ENCODE peak calls at places on chromosomes 13 and 19, in eight cellular contexts. A is OCI-LY7; C is endothelial cell of umbilical vein; Z is psoas muscle; Q is kidney; B is SJSA1; W is CD8-positive, alpha-beta T cell; G is Peyer's patch. X is an unnamed sample.
A peak's percentile ranks its signal among the peaks of the same experiment; 100 is the strongest.

GRCh38 chr13:29756506-29756905 is 93.9 kb downstream of the UBL3 start:
- DNase-seq in G (no peak), W (no peak), A (no peak), B (no peak), C (no peak), Q (no peak), Z (no peak), X (no peak)

GRCh38 chr19:35246466-35247096 is 2.2 kb upstream of the LSR start:
- DNase-seq in Q (no peak), A (no peak), Z (no peak), W (no peak), B (no peak), C (no peak), G (no peak), X (no peak)

GRCh38 chr19:54029930-54030490 is 33.7 kb downstream of the VSTM1 start:
- DNase-seq in C (peak; percentile 67), W (peak; percentile 60), Q (no peak), Z (peak; percentile 25), G (peak; percentile 54), B (peak; percentile 70), A (peak; percentile 59), X (peak; percentile 41)

GRCh38 chr13:92590503-92590908 is 636.1 kb upstream of the GPC6 start:
- DNase-seq in Q (no peak), Z (no peak), W (no peak), C (no peak), A (no peak), B (no peak), G (no peak), X (no peak)

GRCh38 chr19:40610396-40611064 is 9.4 kb downstream of the LTBP4 start:
- DNase-seq in C (no peak), W (peak; percentile 78), B (no peak), Z (peak; percentile 72), Q (peak; percentile 88), G (peak; percentile 77), A (no peak), X (peak; percentile 82)

GRCh38 chr13:110114351-110114750 is 192.6 kb downstream of the COL4A1 start:
- DNase-seq in Q (no peak), Z (no peak), A (no peak), B (no peak), W (no peak), G (no peak), C (no peak), X (no peak)

GRCh38 chr13:37295573-37295972 is 190.1 kb upstream of the CSNK1A1L start:
- DNase-seq in B (no peak), Q (no peak), A (no peak), W (no peak), C (no peak), G (no peak), Z (no peak), X (no peak)

GRCh38 chr19:6038634-6039405 is 60.9 kb upstream of the RANBP3 start:
- DNase-seq in G (no peak), C (no peak), A (no peak), Q (no peak), W (peak; percentile 5), Z (no peak), B (peak; percentile 4), X (no peak)

GRCh38 chr13:54637377-54637776 is 1608.8 kb downstream of the OLFM4 start:
- DNase-seq in A (no peak), B (no peak), Q (no peak), W (no peak), C (no peak), G (no peak), Z (no peak), X (no peak)

GRCh38 chr13:43953370-43953769 is 73.7 kb downstream of the LACC1 start:
- DNase-seq in B (no peak), Z (no peak), A (no peak), G (no peak), Q (no peak), C (no peak), W (no peak), X (no peak)

GRCh38 chr19:53140351-53140750 is 7.6 kb upstream of the ZNF415 start:
- DNase-seq in W (no peak), B (no peak), A (no peak), C (no peak), Z (no peak), Q (no peak), G (no peak), X (no peak)

GRCh38 chr13:21567714-21568113 is 36.3 kb downstream of the MICU2 start:
- DNase-seq in G (no peak), C (no peak), Z (no peak), W (no peak), A (no peak), Q (no peak), B (no peak), X (no peak)

GRCh38 chr19:42284641-42285341 is 15.7 kb downstream of the CIC start:
- DNase-seq in A (peak; percentile 51), Z (no peak), Q (peak; percentile 88), W (no peak), B (no peak), G (no peak), C (peak; percentile 20), X (peak; percentile 49)

GRCh38 chr13:65656740-65657329 is 1573.3 kb downstream of the PCDH9 start:
- DNase-seq in A (peak; percentile 6), C (peak; percentile 30), Q (no peak), B (no peak), G (no peak), W (no peak), Z (no peak), X (no peak)

GRCh38 chr13:42967660-42968059 is 24.4 kb downstream of the EPSTI1 start:
- DNase-seq in W (no peak), Q (no peak), Z (no peak), B (no peak), A (no peak), C (no peak), G (peak; percentile 46), X (no peak)

GRCh38 chr19:52945652-52946321 is 16.9 kb downstream of the ZNF816 start:
- DNase-seq in G (no peak), Q (no peak), C (no peak), B (no peak), Z (no peak), A (no peak), W (no peak), X (no peak)

GRCh38 chr13:61286148-61286745 is 129.4 kb downstream of the PCDH20 start:
- DNase-seq in B (no peak), A (peak; percentile 8), W (no peak), C (no peak), Q (no peak), Z (no peak), G (no peak), X (no peak)

GRCh38 chr19:2328401-2329161 is at the start of the genes LSM7 and SPPL2B:
- DNase-seq in G (peak; percentile 95), B (peak; percentile 89), W (peak; percentile 96), Z (peak; percentile 92), A (peak; percentile 95), Q (peak; percentile 96), C (peak; percentile 90), X (peak; percentile 92)

GRCh38 chr19:2327773-2328400 is 499 bp downstream of the LSM7 start:
- DNase-seq in B (peak; percentile 80), W (no peak), A (peak; percentile 89), Q (no peak), C (peak; percentile 90), G (no peak), Z (no peak), X (peak; percentile 56)

GRCh38 chr19:2329162-2329505 is 650 bp downstream of the SPPL2B start:
- DNase-seq in Q (no peak), C (no peak), Z (no peak), G (no peak), W (no peak), B (no peak), A (no peak), X (no peak)

GRCh38 chr19:2325261-2326046 is 2.9 kb downstream of the LSM7 start:
- DNase-seq in C (peak; percentile 59), Z (no peak), A (no peak), G (no peak), W (no peak), B (no peak), Q (peak; percentile 66), X (no peak)

GRCh38 chr19:2326699-2327360 is 1.6 kb downstream of the LSM7 start:
- DNase-seq in Z (no peak), W (no peak), B (no peak), C (no peak), G (no peak), A (no peak), Q (peak; percentile 55), X (no peak)
- H3K27ac ChIP-seq in Z (peak overlapping the region; percentile 84), W (no peak overlapping the region), B (peak overlapping the region; percentile 79), C (peak overlapping the region; percentile 90), G (no peak overlapping the region), A (no peak overlapping the region), Q (no peak overlapping the region), X (peak overlapping the region; percentile 76)

GRCh38 chr13:114007566-114007965 is 33.7 kb upstream of the C13orf46 start:
- DNase-seq in B (no peak), C (no peak), Q (peak; percentile 49), W (no peak), Z (no peak), A (no peak), G (no peak), X (no peak)
- H3K36me3 ChIP-seq in B (peaks cover 24% of the 10 kb centered on the region), C (peaks cover 4% of the 10 kb centered on the region), Q (no peaks in the 10 kb centered on the region), W (peaks cover 44% of the 10 kb centered on the region), Z (peaks cover 43% of the 10 kb centered on the region), A (no peaks in the 10 kb centered on the region), G (peaks cover 22% of the 10 kb centered on the region), X (peaks cover 42% of the 10 kb centered on the region)

DNA sequence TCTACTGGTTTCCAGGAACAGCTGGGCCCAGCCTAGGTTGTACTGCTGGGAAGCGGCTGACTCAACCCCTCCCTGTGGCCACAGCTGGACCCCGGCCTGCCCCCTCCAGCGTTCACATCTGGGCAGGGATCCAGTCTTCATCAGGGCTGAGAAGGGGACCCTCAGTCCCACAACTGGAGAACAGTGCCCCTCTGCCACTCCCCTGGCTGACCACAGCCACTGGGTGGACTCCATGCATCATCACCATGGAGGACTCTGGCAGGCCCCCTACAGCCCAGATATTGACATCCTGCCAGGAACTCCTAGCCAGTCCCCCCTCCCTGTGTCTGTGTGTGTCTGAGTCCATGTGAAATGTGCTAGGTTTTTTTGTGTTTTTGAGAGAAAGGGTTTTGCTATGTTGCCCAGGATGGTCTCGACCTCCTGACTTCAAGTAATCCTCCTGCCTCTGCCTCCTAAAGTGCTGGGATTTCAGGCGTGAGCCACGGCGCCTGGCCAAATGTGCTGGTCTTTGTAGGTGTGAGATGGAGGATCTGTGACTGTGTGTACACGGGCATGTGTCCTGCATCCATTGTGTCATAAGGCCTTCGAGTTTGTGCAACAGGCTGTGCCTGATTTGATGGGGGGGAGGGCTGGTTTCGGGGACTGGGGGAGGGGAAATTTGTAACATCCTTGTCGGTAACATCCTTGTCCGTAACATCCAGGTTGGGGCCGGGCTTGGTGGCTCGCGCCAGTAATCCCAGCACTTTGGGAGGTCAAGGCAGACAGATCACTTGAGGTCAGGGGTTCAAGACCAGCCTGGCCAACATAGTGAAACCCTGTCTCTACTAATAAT is 4.0 kb upstream of the HOOK2 start:
- DNase-seq in A (peak; percentile 23), G (no peak), Q (peak; percentile 91), W (no peak), B (peak; percentile 70), C (peak; percentile 67), Z (peak; percentile 75), X (no peak)
- H3K4me1 ChIP-seq in A (peaks cover 59% of the 10 kb centered on the region), G (peaks cover 60% of the 10 kb centered on the region), Q (peaks cover 11% of the 10 kb centered on the region), W (peaks cover 57% of the 10 kb centered on the region), B (peaks cover 52% of the 10 kb centered on the region), C (peaks cover 30% of the 10 kb centered on the region), Z (peaks cover 36% of the 10 kb centered on the region), X (peaks cover 60% of the 10 kb centered on the region)

DNA sequence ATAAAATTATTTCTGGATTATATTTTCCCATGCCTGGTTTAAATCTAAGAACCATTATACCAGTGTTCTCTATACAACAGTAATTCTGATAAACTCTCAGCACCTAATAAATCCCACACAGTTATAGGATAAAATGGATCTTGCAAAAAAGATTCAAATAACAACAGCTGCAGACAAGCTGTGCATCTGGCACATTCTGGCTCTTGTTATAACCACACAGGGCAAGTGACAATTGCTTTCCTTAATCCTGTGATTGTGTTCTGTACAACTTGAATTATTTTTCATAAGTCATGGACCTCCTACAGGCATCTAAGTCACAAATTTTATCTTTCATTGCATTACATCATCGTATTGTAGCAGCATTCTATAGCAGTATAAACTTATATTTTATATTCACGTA is 948.3 kb downstream of the SLITRK1 start:
- DNase-seq in Z (no peak), A (no peak), B (no peak), W (no peak), G (no peak), C (no peak), Q (no peak), X (no peak)
- H3K27ac ChIP-seq in Z (no peak overlapping the region), A (no peak overlapping the region), B (no peak overlapping the region), W (no peak overlapping the region), G (no peak overlapping the region), C (no peak overlapping the region), Q (no peak overlapping the region), X (no peak overlapping the region)

X was measured in CD4-positive, alpha-beta memory T cell.